ENCODE peak calls at places on chromosomes 2 and 18, in five cellular contexts. One of them, this sample, is unnamed. For H3K9me3, the result is how much of the 10 kb centered on the place peaks cover.

GRCh38 chr2:159922563-159922962 is 124.6 kb upstream of the CD302 start:
- DNase-seq in aorta: no peak
- DNase-seq in tibial nerve: no peak
- DNase-seq in stomach: no peak
- DNase-seq in thoracic aorta: no peak
- DNase-seq in this sample: no peak

GRCh38 chr2:102057502-102058292 is 65.9 kb downstream of the IL1R2 start:
- DNase-seq in aorta: no peak
- DNase-seq in thoracic aorta: no peak
- DNase-seq in stomach: peak
- DNase-seq in tibial nerve: peak
- DNase-seq in this sample: peak

GRCh38 chr2:220011859-220012258 is 384.4 kb downstream of the SLC4A3 start:
- DNase-seq in aorta: no peak
- DNase-seq in tibial nerve: no peak
- DNase-seq in stomach: no peak
- DNase-seq in thoracic aorta: no peak
- DNase-seq in this sample: no peak

GRCh38 chr2:121090088-121090715 is 194.8 kb downstream of the TFCP2L1 start:
- DNase-seq in aorta: peak
- DNase-seq in thoracic aorta: no peak
- DNase-seq in tibial nerve: no peak
- DNase-seq in stomach: no peak
- DNase-seq in this sample: no peak

GRCh38 chr18:6917082-6917481 is 187.6 kb downstream of the ARHGAP28 start:
- DNase-seq in thoracic aorta: no peak
- DNase-seq in stomach: no peak
- DNase-seq in tibial nerve: no peak
- DNase-seq in aorta: no peak
- DNase-seq in this sample: no peak

GRCh38 chr2:71743995-71744675 is 290.8 kb downstream of the DYSF start:
- DNase-seq in aorta: no peak
- DNase-seq in thoracic aorta: no peak
- DNase-seq in tibial nerve: no peak
- DNase-seq in stomach: no peak
- DNase-seq in this sample: no peak

GRCh38 chr2:65357959-65358294 is 74.5 kb downstream of the SPRED2 start:
- DNase-seq in thoracic aorta: no peak
- DNase-seq in stomach: no peak
- DNase-seq in tibial nerve: no peak
- DNase-seq in aorta: no peak
- DNase-seq in this sample: no peak

GRCh38 chr2:64276417-64277095 is 132.3 kb upstream of the PELI1 start:
- DNase-seq in stomach: no peak
- DNase-seq in tibial nerve: no peak
- DNase-seq in thoracic aorta: no peak
- DNase-seq in aorta: no peak
- DNase-seq in this sample: no peak

GRCh38 chr2:168515502-168515901 is 59.4 kb downstream of the CERS6 start:
- DNase-seq in tibial nerve: no peak
- DNase-seq in aorta: no peak
- DNase-seq in thoracic aorta: no peak
- DNase-seq in stomach: no peak
- DNase-seq in this sample: no peak

GRCh38 chr2:120845281-120845680 is 109.6 kb downstream of the GLI2 start:
- DNase-seq in tibial nerve: peak
- DNase-seq in aorta: peak
- DNase-seq in thoracic aorta: no peak
- DNase-seq in stomach: no peak
- DNase-seq in this sample: peak

GRCh38 chr2:75146903-75147332 is 52.4 kb downstream of the TACR1 start:
- DNase-seq in thoracic aorta: no peak
- DNase-seq in tibial nerve: no peak
- DNase-seq in aorta: no peak
- DNase-seq in stomach: no peak
- DNase-seq in this sample: no peak

GRCh38 chr2:27255187-27255586 is 7.7 kb downstream of the SLC30A3 start:
- DNase-seq in stomach: no peak
- DNase-seq in aorta: no peak
- DNase-seq in thoracic aorta: no peak
- DNase-seq in tibial nerve: no peak
- DNase-seq in this sample: no peak

GRCh38 chr2:239912171-239912937 is 112.8 kb downstream of the NDUFA10 start:
- DNase-seq in tibial nerve: no peak
- DNase-seq in thoracic aorta: no peak
- DNase-seq in aorta: peak
- DNase-seq in stomach: peak
- DNase-seq in this sample: no peak
- H3K27ac ChIP-seq in tibial nerve: peak
- H3K27ac ChIP-seq in thoracic aorta: no peak
- H3K27ac ChIP-seq in aorta: no peak
- H3K27ac ChIP-seq in stomach: peak
- H3K27ac ChIP-seq in this sample: no peak

GRCh38 chr2:135590594-135591290 is 59.5 kb downstream of the R3HDM1 start:
- DNase-seq in tibial nerve: no peak
- DNase-seq in thoracic aorta: no peak
- DNase-seq in stomach: no peak
- DNase-seq in aorta: no peak
- DNase-seq in this sample: no peak
- H3K9me3 ChIP-seq in tibial nerve: under half
- H3K9me3 ChIP-seq in thoracic aorta: under half
- H3K9me3 ChIP-seq in stomach: under half
- H3K9me3 ChIP-seq in aorta: under half
- H3K9me3 ChIP-seq in this sample: under half

GRCh38 chr2:230408244-230408842 is 7.7 kb upstream of the SP100 start:
- DNase-seq in tibial nerve: peak
- DNase-seq in stomach: no peak
- DNase-seq in aorta: no peak
- DNase-seq in thoracic aorta: no peak
- DNase-seq in this sample: peak
- H3K27ac ChIP-seq in tibial nerve: peak
- H3K27ac ChIP-seq in stomach: peak
- H3K27ac ChIP-seq in aorta: no peak
- H3K27ac ChIP-seq in thoracic aorta: peak
- H3K27ac ChIP-seq in this sample: peak

DNA sequence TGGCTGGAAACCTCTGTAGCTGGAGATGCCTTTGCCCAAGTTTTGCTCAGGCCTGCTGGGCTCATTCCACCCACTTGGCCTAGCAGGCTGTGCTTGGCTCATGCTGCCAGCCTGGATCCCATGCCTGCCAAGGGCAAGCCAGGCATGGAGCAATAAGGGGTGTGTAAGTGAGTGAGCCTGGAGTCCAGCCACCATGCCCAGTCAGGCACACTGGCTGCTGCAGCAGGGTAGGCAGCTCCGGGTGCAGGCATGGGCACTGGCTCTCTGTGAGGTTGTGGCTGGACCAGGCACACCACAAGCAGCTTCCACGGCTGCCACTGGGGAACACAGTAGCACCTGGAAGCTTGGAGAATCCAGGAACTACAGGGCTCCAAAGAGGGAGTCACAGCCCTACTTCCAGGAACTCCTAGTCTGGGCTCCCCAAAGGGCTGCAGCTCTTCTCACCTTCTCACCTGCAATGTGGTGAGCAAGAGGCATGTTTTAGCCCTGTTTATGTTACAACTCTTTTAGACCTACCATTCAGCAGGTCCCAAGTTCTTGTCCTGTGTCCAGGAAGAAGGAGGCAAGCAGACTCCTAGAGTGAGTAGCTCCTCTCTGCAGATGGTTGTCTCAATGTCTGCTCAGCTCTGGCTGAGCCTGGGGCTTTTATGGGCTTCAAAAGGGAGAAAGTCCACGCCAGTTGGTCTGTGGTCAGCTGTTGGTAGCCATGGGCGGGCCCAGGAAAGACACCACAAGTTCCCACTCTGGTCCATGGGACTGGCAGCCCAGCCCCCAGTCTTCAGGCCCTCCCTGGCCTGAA is 147.9 kb upstream of the HS6ST1 start:
- DNase-seq in stomach: peak
- DNase-seq in tibial nerve: no peak
- DNase-seq in thoracic aorta: peak
- DNase-seq in aorta: peak
- DNase-seq in this sample: peak
- H3K9me3 ChIP-seq in stomach: under half
- H3K9me3 ChIP-seq in tibial nerve: under half
- H3K9me3 ChIP-seq in thoracic aorta: under half
- H3K9me3 ChIP-seq in aorta: under half
- H3K9me3 ChIP-seq in this sample: under half

GRCh38 chr2:119197125-119197403 is 26.6 kb upstream of the STEAP3 start:
- DNase-seq in stomach: no peak
- DNase-seq in aorta: no peak
- DNase-seq in thoracic aorta: no peak
- DNase-seq in tibial nerve: no peak
- DNase-seq in this sample: no peak

GRCh38 chr2:119198267-119198840 is 25.3 kb upstream of the STEAP3 start:
- DNase-seq in thoracic aorta: no peak
- DNase-seq in stomach: no peak
- DNase-seq in tibial nerve: no peak
- DNase-seq in aorta: no peak
- DNase-seq in this sample: no peak

GRCh38 chr2:119195887-119196286 is 27.7 kb upstream of the STEAP3 start:
- DNase-seq in thoracic aorta: no peak
- DNase-seq in tibial nerve: no peak
- DNase-seq in aorta: no peak
- DNase-seq in stomach: no peak
- DNase-seq in this sample: no peak

GRCh38 chr2:119196301-119197124 is 27.1 kb upstream of the STEAP3 start:
- DNase-seq in thoracic aorta: no peak
- DNase-seq in aorta: no peak
- DNase-seq in tibial nerve: no peak
- DNase-seq in stomach: no peak
- DNase-seq in this sample: no peak

GRCh38 chr2:119197529-119198266 is 25.9 kb upstream of the STEAP3 start:
- DNase-seq in aorta: no peak
- DNase-seq in thoracic aorta: no peak
- DNase-seq in tibial nerve: no peak
- DNase-seq in stomach: no peak
- DNase-seq in this sample: no peak
- H3K27ac ChIP-seq in aorta: no peak
- H3K27ac ChIP-seq in thoracic aorta: no peak
- H3K27ac ChIP-seq in tibial nerve: no peak
- H3K27ac ChIP-seq in stomach: no peak
- H3K27ac ChIP-seq in this sample: no peak

GRCh38 chr18:78293940-78294401 is 685.6 kb upstream of the SALL3 start:
- DNase-seq in aorta: no peak
- DNase-seq in tibial nerve: no peak
- DNase-seq in stomach: no peak
- DNase-seq in thoracic aorta: no peak
- DNase-seq in this sample: no peak

GRCh38 chr18:78295271-78295670 is 684.3 kb upstream of the SALL3 start:
- DNase-seq in stomach: no peak
- DNase-seq in tibial nerve: no peak
- DNase-seq in thoracic aorta: no peak
- DNase-seq in aorta: no peak
- DNase-seq in this sample: no peak

GRCh38 chr18:78292602-78293001 is 687.0 kb upstream of the SALL3 start:
- DNase-seq in tibial nerve: no peak
- DNase-seq in aorta: no peak
- DNase-seq in stomach: no peak
- DNase-seq in thoracic aorta: no peak
- DNase-seq in this sample: no peak

GRCh38 chr18:78296152-78296551 is 683.5 kb upstream of the SALL3 start:
- DNase-seq in thoracic aorta: no peak
- DNase-seq in stomach: no peak
- DNase-seq in aorta: no peak
- DNase-seq in tibial nerve: no peak
- DNase-seq in this sample: no peak

GRCh38 chr18:78293516-78293915 is 686.1 kb upstream of the SALL3 start:
- DNase-seq in stomach: no peak
- DNase-seq in tibial nerve: no peak
- DNase-seq in aorta: no peak
- DNase-seq in thoracic aorta: no peak
- DNase-seq in this sample: no peak
- H3K9me3 ChIP-seq in stomach: under half
- H3K9me3 ChIP-seq in tibial nerve: under half
- H3K9me3 ChIP-seq in aorta: under half
- H3K9me3 ChIP-seq in thoracic aorta: under half
- H3K9me3 ChIP-seq in this sample: under half

DNA sequence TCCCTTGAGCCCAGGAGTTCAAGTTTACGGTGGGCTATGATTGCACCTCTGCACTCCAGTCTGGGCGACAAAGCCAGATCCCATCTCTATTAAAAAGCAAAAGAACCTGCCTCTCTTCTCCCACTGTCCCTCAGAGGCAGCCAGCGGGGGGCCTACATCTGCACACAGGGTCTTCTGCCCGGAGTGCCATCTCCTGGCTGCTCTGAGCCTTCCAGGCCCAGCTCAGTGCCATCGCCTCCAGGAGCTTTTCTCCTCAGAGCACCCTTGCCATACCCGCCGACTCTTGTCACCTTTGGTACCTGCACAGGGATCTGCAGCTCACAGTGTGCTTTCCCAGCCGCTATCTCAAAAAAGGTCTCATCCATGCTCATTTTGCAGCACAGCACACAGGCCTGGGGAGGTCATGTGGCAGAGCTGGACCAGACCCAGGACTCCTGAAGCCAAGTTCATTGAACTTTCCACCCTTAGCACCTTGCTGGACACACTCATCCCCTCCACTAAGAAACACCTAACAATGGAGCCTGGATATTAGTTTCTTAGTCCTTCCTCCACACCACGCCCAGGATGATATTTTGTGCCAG is 186.3 kb downstream of the HAUS1 start:
- DNase-seq in tibial nerve: no peak
- DNase-seq in aorta: no peak
- DNase-seq in stomach: no peak
- DNase-seq in thoracic aorta: no peak
- DNase-seq in this sample: no peak
- H3K27ac ChIP-seq in tibial nerve: no peak
- H3K27ac ChIP-seq in aorta: no peak
- H3K27ac ChIP-seq in stomach: no peak
- H3K27ac ChIP-seq in thoracic aorta: no peak
- H3K27ac ChIP-seq in this sample: no peak

DNA sequence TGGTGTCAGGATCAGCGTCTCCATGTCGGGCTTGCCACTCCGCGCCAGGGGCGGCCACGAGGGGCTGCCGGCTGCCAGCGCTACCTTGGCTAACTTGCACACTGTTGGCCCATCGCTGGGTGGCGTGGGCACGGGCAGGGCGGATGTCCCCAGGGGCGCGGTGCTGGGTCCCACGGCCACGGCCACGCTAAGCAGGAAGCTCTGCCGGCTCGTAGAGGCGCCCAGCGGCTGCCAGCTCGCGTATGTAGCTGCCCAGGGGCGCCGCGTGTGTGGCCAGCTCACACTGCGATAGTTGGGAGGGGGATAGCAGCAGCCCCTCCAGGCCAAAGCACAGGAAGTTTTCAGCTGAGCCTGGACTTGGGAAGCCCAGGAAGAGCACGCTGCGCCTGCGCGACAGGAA is 249.4 kb downstream of the ANKRD30B start:
- DNase-seq in tibial nerve: no peak
- DNase-seq in aorta: no peak
- DNase-seq in stomach: no peak
- DNase-seq in thoracic aorta: no peak
- DNase-seq in this sample: no peak
- H3K9me3 ChIP-seq in tibial nerve: under half
- H3K9me3 ChIP-seq in aorta: under half
- H3K9me3 ChIP-seq in stomach: under half
- H3K9me3 ChIP-seq in thoracic aorta: under half
- H3K9me3 ChIP-seq in this sample: under half